ENCODE peak calls at places on chromosomes 5 and 9, in six cellular contexts. L, M, V, Y, Q and A are unnamed samples.

GRCh38 chr5:78603636-78604175 is 44.9 kb downstream of the LHFPL2 start:
- DNase-seq in V (no peak), L (no peak), M (no peak), Y (no peak), Q (no peak), A (no peak)

GRCh38 chr9:2336055-2336454 is 285.5 kb upstream of the VLDLR start:
- DNase-seq in M (no peak), Y (no peak), L (no peak), V (no peak), Q (no peak), A (no peak)

GRCh38 chr5:43680286-43680685 is 77.3 kb downstream of the NNT start:
- DNase-seq in M (peak; percentile 30), Q (no peak), V (no peak), L (no peak), Y (no peak), A (no peak)

GRCh38 chr5:132136906-132137305 is 63.3 kb downstream of the CSF2 start:
- DNase-seq in L (no peak), M (no peak), V (no peak), Q (no peak), Y (no peak), A (no peak)

GRCh38 chr5:116130471-116130870 is 45.6 kb downstream of the COMMD10 start:
- DNase-seq in M (no peak), V (no peak), Y (no peak), L (no peak), Q (no peak), A (no peak)

GRCh38 chr5:10501554-10502075 is 59.9 kb downstream of the ROPN1L start:
- DNase-seq in Q (no peak), M (no peak), L (no peak), V (no peak), Y (peak; percentile 51), A (no peak)

GRCh38 chr9:4320021-4320420 is 20.2 kb upstream of the GLIS3 start:
- DNase-seq in Q (no peak), V (no peak), M (no peak), L (no peak), Y (no peak), A (no peak)

GRCh38 chr9:131617611-131618010 is 72.3 kb downstream of the PRRT1B start:
- DNase-seq in Y (no peak), M (no peak), Q (no peak), L (no peak), V (no peak), A (no peak)

GRCh38 chr9:16267336-16268036 is 603.0 kb downstream of the BNC2 start:
- DNase-seq in V (no peak), M (peak; percentile 29), Q (peak; percentile 53), L (no peak), Y (no peak), A (no peak)

GRCh38 chr5:168312606-168313297 is 21.3 kb downstream of the WWC1 start:
- DNase-seq in Y (no peak), M (no peak), V (no peak), Q (no peak), L (no peak), A (no peak)

GRCh38 chr5:37549411-37549810 is 170.3 kb downstream of the WDR70 start:
- DNase-seq in Q (no peak), M (no peak), V (no peak), Y (no peak), L (no peak), A (no peak)

GRCh38 chr5:37554938-37555337 is 175.8 kb downstream of the WDR70 start:
- DNase-seq in V (no peak), L (no peak), M (peak; percentile 14), Q (peak; percentile 25), Y (peak; percentile 18), A (no peak)

GRCh38 chr5:37553720-37554402 is 174.7 kb downstream of the WDR70 start:
- DNase-seq in Q (no peak), M (no peak), L (no peak), Y (no peak), V (no peak), A (peak; percentile 38)

GRCh38 chr5:37554403-37554739 is 175.3 kb downstream of the WDR70 start:
- DNase-seq in Q (no peak), M (no peak), L (no peak), Y (no peak), V (no peak), A (no peak)

GRCh38 chr5:37552770-37553719 is 173.9 kb downstream of the WDR70 start:
- DNase-seq in Y (peak; percentile 92), V (no peak), Q (no peak), M (no peak), L (no peak), A (peak; percentile 18)
- TF ChIP-seq JUND in Y (peak; percentile 65), V (no peak), Q (no peak), M (no peak), L (no peak), A (no peak)

DNA sequence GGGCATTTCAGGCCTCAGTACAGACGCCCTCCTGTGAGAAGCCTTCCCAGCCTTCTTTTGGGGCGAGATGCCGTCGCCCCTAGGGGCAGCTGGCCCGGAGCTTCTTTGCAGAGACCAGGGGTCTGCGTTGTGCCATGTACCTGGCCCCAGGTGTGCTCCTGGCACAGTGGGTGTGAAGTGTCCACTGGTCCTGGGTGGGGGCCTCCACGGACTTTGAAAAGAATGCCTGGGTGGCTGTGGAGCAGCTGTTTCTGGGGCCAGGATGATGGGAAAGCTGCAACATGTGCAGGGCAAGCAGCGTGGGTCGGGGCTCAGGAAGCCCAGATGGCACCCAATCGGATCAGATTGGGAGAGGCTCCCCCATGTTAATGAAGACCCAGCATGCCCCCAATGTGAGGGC is 47.8 kb downstream of the WNK2 start:
- DNase-seq in Y (no peak), V (no peak), L (no peak), Q (no peak), M (no peak), A (no peak)
- TF ChIP-seq JUND in Y (no peak), V (no peak), L (no peak), Q (no peak), M (no peak), A (no peak)

DNA sequence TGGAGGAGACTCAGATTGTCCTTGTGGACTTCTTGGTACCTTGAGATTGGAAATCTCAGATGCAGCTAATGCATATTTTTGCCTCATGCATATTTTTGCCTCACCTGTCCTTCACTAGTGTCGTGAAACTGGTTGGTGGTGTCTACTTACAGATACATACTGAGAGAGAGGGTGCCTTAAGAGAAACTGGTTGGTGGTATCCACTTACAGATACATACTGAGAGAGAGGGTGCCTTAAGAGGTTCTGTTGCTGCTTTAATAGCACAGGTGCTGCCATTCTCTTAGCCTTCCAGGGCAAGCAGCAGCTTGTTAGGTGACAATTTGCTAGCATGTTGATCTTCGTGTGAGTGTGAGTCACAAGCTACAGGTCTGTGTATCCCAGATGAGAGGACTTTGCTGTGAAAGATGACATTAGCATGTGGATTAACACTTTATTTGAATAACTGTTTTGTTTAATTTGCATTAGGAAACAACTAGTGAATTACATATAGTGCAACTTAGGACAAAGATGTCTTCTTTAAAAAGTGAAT is 1.4 kb downstream of the PTTG1 start:
- DNase-seq in Q (no peak), V (no peak), L (no peak), Y (no peak), M (no peak), A (peak; percentile 30)
- TF ChIP-seq JUND in Q (no peak), V (no peak), L (no peak), Y (no peak), M (no peak), A (no peak)

GRCh38 chr9:136015656-136016055 is 54.5 kb upstream of the UBAC1 start:
- DNase-seq in Y (no peak), M (peak; percentile 19), Q (no peak), V (no peak), L (no peak), A (no peak)
- TF ChIP-seq JUND in Y (no peak), M (no peak), Q (no peak), V (no peak), L (no peak), A (no peak)

DNA sequence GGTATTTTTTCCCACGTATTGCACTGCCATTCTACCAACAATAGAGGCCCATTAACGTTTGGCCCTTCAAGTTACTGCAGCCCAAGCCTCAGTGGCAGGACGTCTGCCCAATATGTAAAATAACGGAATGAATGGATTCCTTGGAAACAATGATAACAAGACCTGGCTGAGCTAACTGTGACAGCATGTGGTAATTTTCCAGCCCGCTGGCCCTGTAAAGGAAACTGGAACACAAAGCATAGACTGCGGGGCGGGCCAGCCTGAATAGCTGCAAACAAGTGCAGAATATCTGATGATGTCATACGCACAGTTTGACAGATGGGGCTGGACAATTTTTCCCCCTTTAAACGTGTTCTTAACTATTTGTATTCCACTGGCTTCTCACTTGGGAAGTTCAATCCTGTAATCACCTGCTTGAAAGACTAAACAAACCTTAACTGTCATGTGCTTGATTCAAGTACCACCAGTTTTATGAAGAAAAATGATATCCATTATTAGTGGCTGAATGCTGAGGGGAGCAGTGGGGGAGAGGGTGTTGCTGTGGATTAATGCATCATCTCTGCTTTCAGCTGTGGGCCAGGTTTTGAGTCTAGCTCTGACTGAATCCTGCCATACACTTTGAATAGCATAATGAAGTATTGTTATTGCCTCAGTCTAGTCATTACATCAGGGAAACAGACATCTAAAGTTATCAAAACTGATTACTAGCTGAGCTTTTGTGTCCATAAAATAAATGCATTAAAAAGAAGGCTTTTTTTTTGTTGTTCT is 323.9 kb downstream of the TMEM161B start:
- DNase-seq in L (no peak), Q (no peak), M (no peak), Y (no peak), V (peak; percentile 68), A (no peak)
- TF ChIP-seq JUND in L (no peak), Q (no peak), M (no peak), Y (no peak), V (peak; percentile 16), A (no peak)

DNA sequence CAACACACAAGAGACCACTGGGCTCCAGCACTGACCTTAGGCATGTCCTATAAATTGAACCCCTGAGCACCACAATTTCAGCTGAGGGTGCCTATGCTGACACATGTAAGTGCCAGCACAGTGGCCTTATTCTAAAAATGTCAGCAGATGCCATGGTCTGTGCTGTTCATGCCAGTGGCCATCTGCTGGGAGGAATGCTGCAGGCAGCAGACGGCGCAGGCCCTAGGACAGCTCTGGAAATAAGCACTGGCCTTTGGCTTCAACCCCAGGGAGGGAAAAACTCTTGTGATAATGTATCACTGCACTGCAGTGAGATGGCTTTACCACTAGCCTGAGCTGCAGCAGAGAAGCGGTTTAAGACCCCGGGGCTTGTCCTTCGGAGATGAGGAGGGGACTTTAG is 98.5 kb downstream of the SYK start:
- DNase-seq in L (no peak), V (no peak), Y (no peak), M (no peak), Q (no peak), A (no peak)
- TF ChIP-seq JUND in L (no peak), V (no peak), Y (no peak), M (no peak), Q (no peak), A (no peak)

GRCh38 chr5:171681667-171682066 is 104.0 kb upstream of the SMIM23 start:
- DNase-seq in Y (no peak), Q (no peak), V (no peak), M (no peak), L (no peak), A (no peak)
- TF ChIP-seq JUND in Y (no peak), Q (no peak), V (no peak), M (no peak), L (no peak), A (no peak)